ENCODE peak calls at places on chromosomes 4 and X, in four cellular contexts. One of them, this sample, is unnamed.

GRCh38 chrX:154779261-154779660 is 16.6 kb downstream of the DKC1 start:
- DNase-seq in activated CD4-positive, alpha-beta memory T cell treated with anti-CD3 and anti-CD28 coated beads, Interleukin-2, amount 10 ng/mL, durations not matched to agents 7 days and 5 days: no peak
- DNase-seq in RWPE1: no peak
- DNase-seq in neural crest cell: no peak
- DNase-seq in this sample: no peak

GRCh38 chr4:117796677-117797076 is 237.6 kb upstream of the NDST3 start:
- DNase-seq in activated CD4-positive, alpha-beta memory T cell treated with anti-CD3 and anti-CD28 coated beads, Interleukin-2, amount 10 ng/mL, durations not matched to agents 7 days and 5 days: no peak
- DNase-seq in RWPE1: no peak
- DNase-seq in neural crest cell: no peak
- DNase-seq in this sample: no peak

GRCh38 chr4:48546336-48546735 is 56.3 kb downstream of the ZAR1 start:
- DNase-seq in activated CD4-positive, alpha-beta memory T cell treated with anti-CD3 and anti-CD28 coated beads, Interleukin-2, amount 10 ng/mL, durations not matched to agents 7 days and 5 days: peak; percentile 42
- DNase-seq in RWPE1: peak; percentile 5
- DNase-seq in neural crest cell: peak; percentile 25
- DNase-seq in this sample: peak; percentile 24

GRCh38 chr4:3396611-3397010 is 45.2 kb upstream of the HGFAC start:
- DNase-seq in activated CD4-positive, alpha-beta memory T cell treated with anti-CD3 and anti-CD28 coated beads, Interleukin-2, amount 10 ng/mL, durations not matched to agents 7 days and 5 days: no peak
- DNase-seq in RWPE1: no peak
- DNase-seq in neural crest cell: no peak
- DNase-seq in this sample: no peak

GRCh38 chr4:3388461-3389185 is 53.1 kb upstream of the HGFAC start:
- DNase-seq in activated CD4-positive, alpha-beta memory T cell treated with anti-CD3 and anti-CD28 coated beads, Interleukin-2, amount 10 ng/mL, durations not matched to agents 7 days and 5 days: no peak
- DNase-seq in RWPE1: peak; percentile 64
- DNase-seq in neural crest cell: peak; percentile 34
- DNase-seq in this sample: no peak

GRCh38 chrX:2463973-2464676 is 36.7 kb downstream of the DHRSX start:
- DNase-seq in activated CD4-positive, alpha-beta memory T cell treated with anti-CD3 and anti-CD28 coated beads, Interleukin-2, amount 10 ng/mL, durations not matched to agents 7 days and 5 days: no peak
- DNase-seq in RWPE1: no peak
- DNase-seq in neural crest cell: no peak
- DNase-seq in this sample: no peak

GRCh38 chrX:117987376-117987775 is 129.2 kb downstream of the KLHL13 start:
- DNase-seq in activated CD4-positive, alpha-beta memory T cell treated with anti-CD3 and anti-CD28 coated beads, Interleukin-2, amount 10 ng/mL, durations not matched to agents 7 days and 5 days: no peak
- DNase-seq in RWPE1: no peak
- DNase-seq in neural crest cell: no peak
- DNase-seq in this sample: no peak

GRCh38 chrX:40151211-40152172 is 53.7 kb upstream of the BCOR start:
- DNase-seq in activated CD4-positive, alpha-beta memory T cell treated with anti-CD3 and anti-CD28 coated beads, Interleukin-2, amount 10 ng/mL, durations not matched to agents 7 days and 5 days: no peak
- DNase-seq in RWPE1: no peak
- DNase-seq in neural crest cell: no peak
- DNase-seq in this sample: peak; percentile 18

GRCh38 chr4:83231620-83232056 is 53.0 kb downstream of the COQ2 start:
- DNase-seq in activated CD4-positive, alpha-beta memory T cell treated with anti-CD3 and anti-CD28 coated beads, Interleukin-2, amount 10 ng/mL, durations not matched to agents 7 days and 5 days: peak; percentile 67
- DNase-seq in RWPE1: no peak
- DNase-seq in neural crest cell: no peak
- DNase-seq in this sample: no peak

GRCh38 chr4:85489273-85489672 is 14.3 kb downstream of the ARHGAP24 start:
- DNase-seq in activated CD4-positive, alpha-beta memory T cell treated with anti-CD3 and anti-CD28 coated beads, Interleukin-2, amount 10 ng/mL, durations not matched to agents 7 days and 5 days: no peak
- DNase-seq in RWPE1: peak; percentile 47
- DNase-seq in neural crest cell: no peak
- DNase-seq in this sample: no peak

GRCh38 chrX:40189621-40190020 is 91.9 kb upstream of the BCOR start:
- DNase-seq in activated CD4-positive, alpha-beta memory T cell treated with anti-CD3 and anti-CD28 coated beads, Interleukin-2, amount 10 ng/mL, durations not matched to agents 7 days and 5 days: no peak
- DNase-seq in RWPE1: no peak
- DNase-seq in neural crest cell: no peak
- DNase-seq in this sample: no peak

GRCh38 chr4:145797278-145797677 is 117.3 kb downstream of the C4orf51 start:
- DNase-seq in activated CD4-positive, alpha-beta memory T cell treated with anti-CD3 and anti-CD28 coated beads, Interleukin-2, amount 10 ng/mL, durations not matched to agents 7 days and 5 days: no peak
- DNase-seq in RWPE1: no peak
- DNase-seq in neural crest cell: no peak
- DNase-seq in this sample: no peak

This sample was measured in endothelial cell.